ENCODE peak calls at places on chromosomes 12 and 14, in four cellular contexts. One of them, this sample, is unnamed.

GRCh38 chr14:79856357-79856756 is 354.9 kb downstream of the DIO2 start:
- DNase-seq in HCT116: no peak
- DNase-seq in right lobe of liver: no peak
- DNase-seq in neural progenitor cell: no peak
- DNase-seq in this sample: no peak

GRCh38 chr12:70907412-70907811 is 13.1 kb downstream of the PTPRR start:
- DNase-seq in HCT116: no peak
- DNase-seq in right lobe of liver: no peak
- DNase-seq in neural progenitor cell: no peak
- DNase-seq in this sample: no peak

GRCh38 chr14:72810201-72810600 is 83.7 kb downstream of the DPF3 start:
- DNase-seq in HCT116: no peak
- DNase-seq in right lobe of liver: no peak
- DNase-seq in neural progenitor cell: no peak
- DNase-seq in this sample: no peak

GRCh38 chr12:45269407-45269741 is 53.5 kb downstream of the ANO6 start:
- DNase-seq in HCT116: no peak
- DNase-seq in right lobe of liver: no peak
- DNase-seq in neural progenitor cell: no peak
- DNase-seq in this sample: no peak

GRCh38 chr14:104680806-104681688 is 8.4 kb upstream of the INF2 start:
- DNase-seq in HCT116: no peak
- DNase-seq in right lobe of liver: peak
- DNase-seq in neural progenitor cell: peak
- DNase-seq in this sample: no peak

GRCh38 chr14:71597955-71598659 is 334.1 kb upstream of the RGS6 start:
- DNase-seq in HCT116: no peak
- DNase-seq in right lobe of liver: no peak
- DNase-seq in neural progenitor cell: no peak
- DNase-seq in this sample: no peak

GRCh38 chr12:32454075-32454474 is 54.7 kb downstream of the FGD4 start:
- DNase-seq in HCT116: peak
- DNase-seq in right lobe of liver: no peak
- DNase-seq in neural progenitor cell: peak
- DNase-seq in this sample: no peak

GRCh38 chr14:103260629-103261124 is 73.4 kb upstream of the EIF5 start:
- DNase-seq in HCT116: no peak
- DNase-seq in right lobe of liver: peak
- DNase-seq in neural progenitor cell: no peak
- DNase-seq in this sample: no peak

GRCh38 chr12:45122776-45123380 is 72.0 kb upstream of the DBX2 start:
- DNase-seq in HCT116: peak
- DNase-seq in right lobe of liver: no peak
- DNase-seq in neural progenitor cell: peak
- DNase-seq in this sample: no peak

GRCh38 chr14:84181072-84181471 is 1348.9 kb upstream of the FLRT2 start:
- DNase-seq in HCT116: no peak
- DNase-seq in right lobe of liver: no peak
- DNase-seq in neural progenitor cell: no peak
- DNase-seq in this sample: no peak

GRCh38 chr12:54258286-54258685 is 21.6 kb downstream of the CBX5 start:
- DNase-seq in HCT116: no peak
- DNase-seq in right lobe of liver: no peak
- DNase-seq in neural progenitor cell: peak
- DNase-seq in this sample: no peak

GRCh38 chr14:64758025-64758521 is 53.8 kb downstream of the PLEKHG3 start:
- DNase-seq in HCT116: no peak
- DNase-seq in right lobe of liver: no peak
- DNase-seq in neural progenitor cell: no peak
- DNase-seq in this sample: no peak

GRCh38 chr12:40157307-40157706 is 51.4 kb upstream of the SLC2A13 start:
- DNase-seq in HCT116: no peak
- DNase-seq in right lobe of liver: no peak
- DNase-seq in neural progenitor cell: no peak
- DNase-seq in this sample: no peak

GRCh38 chr14:89217876-89218275 is 199.2 kb downstream of the FOXN3 start:
- DNase-seq in HCT116: no peak
- DNase-seq in right lobe of liver: no peak
- DNase-seq in neural progenitor cell: no peak
- DNase-seq in this sample: no peak

DNA sequence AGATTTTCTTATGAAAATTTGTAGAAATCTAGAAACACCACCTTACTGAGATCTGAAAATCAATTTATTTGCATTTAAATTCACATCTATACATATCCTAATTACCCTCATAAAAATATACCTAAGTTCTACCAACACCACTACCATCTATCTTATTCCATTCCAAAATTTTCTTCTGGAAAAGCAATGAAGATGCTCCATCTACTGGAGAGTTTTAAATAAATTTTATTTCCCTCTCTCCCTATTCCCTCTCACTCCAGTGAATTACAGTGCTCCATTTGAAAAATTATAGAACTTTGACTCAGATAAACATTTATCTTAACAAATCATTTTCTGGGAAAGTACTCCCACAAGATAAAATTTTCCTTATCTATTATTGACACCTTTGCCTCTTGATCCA is 2.3 kb upstream of the C14orf39 start:
- DNase-seq in HCT116: no peak
- DNase-seq in right lobe of liver: no peak
- DNase-seq in neural progenitor cell: no peak
- DNase-seq in this sample: no peak
- TF ChIP-seq CTCF in HCT116: peak
- TF ChIP-seq CTCF in right lobe of liver: peak
- TF ChIP-seq CTCF in neural progenitor cell: peak
- TF ChIP-seq CTCF in this sample: peak

GRCh38 chr14:73888460-73888725 is 1.7 kb downstream of the ZNF410 start:
- DNase-seq in HCT116: no peak
- DNase-seq in right lobe of liver: no peak
- DNase-seq in neural progenitor cell: no peak
- DNase-seq in this sample: no peak
- TF ChIP-seq CTCF in HCT116: no peak
- TF ChIP-seq CTCF in right lobe of liver: no peak
- TF ChIP-seq CTCF in neural progenitor cell: no peak
- TF ChIP-seq CTCF in this sample: no peak

DNA sequence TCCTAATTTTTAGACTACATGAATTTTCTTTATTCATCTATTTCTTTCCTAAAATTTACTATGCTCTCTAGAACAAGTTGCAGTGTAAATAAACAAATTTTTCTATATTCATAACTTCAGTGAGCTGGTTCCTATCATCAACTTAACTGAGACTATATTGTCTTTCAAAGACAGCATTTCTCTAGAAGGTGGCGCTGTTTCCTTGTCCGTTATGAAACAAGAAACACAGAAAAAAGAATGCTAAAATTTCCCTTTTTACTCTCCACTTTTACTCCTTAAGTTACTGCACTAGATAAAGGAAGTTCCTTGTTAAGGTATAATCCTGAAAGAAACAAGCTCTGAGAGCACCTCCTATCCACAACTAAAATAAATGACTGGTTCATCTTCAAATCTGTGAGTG is 8.2 kb upstream of the CLEC2A start:
- DNase-seq in HCT116: no peak
- DNase-seq in right lobe of liver: no peak
- DNase-seq in neural progenitor cell: peak
- DNase-seq in this sample: no peak
- TF ChIP-seq CTCF in HCT116: peak
- TF ChIP-seq CTCF in right lobe of liver: peak
- TF ChIP-seq CTCF in neural progenitor cell: peak
- TF ChIP-seq CTCF in this sample: peak

GRCh38 chr14:74907744-74908143 is 15.3 kb downstream of the RPS6KL1 start:
- DNase-seq in HCT116: no peak
- DNase-seq in right lobe of liver: no peak
- DNase-seq in neural progenitor cell: no peak
- DNase-seq in this sample: no peak

GRCh38 chr14:74905595-74906142 is 17.4 kb downstream of the RPS6KL1 start:
- DNase-seq in HCT116: peak
- DNase-seq in right lobe of liver: peak
- DNase-seq in neural progenitor cell: peak
- DNase-seq in this sample: peak

GRCh38 chr14:74908861-74909341 is 14.2 kb downstream of the RPS6KL1 start:
- DNase-seq in HCT116: no peak
- DNase-seq in right lobe of liver: no peak
- DNase-seq in neural progenitor cell: no peak
- DNase-seq in this sample: no peak

GRCh38 chr14:74904623-74905503 is 18.2 kb downstream of the RPS6KL1 start:
- DNase-seq in HCT116: no peak
- DNase-seq in right lobe of liver: no peak
- DNase-seq in neural progenitor cell: no peak
- DNase-seq in this sample: no peak

GRCh38 chr14:74906923-74907620 is 16.0 kb downstream of the RPS6KL1 start:
- DNase-seq in HCT116: no peak
- DNase-seq in right lobe of liver: no peak
- DNase-seq in neural progenitor cell: no peak
- DNase-seq in this sample: no peak
- TF ChIP-seq CTCF in HCT116: no peak
- TF ChIP-seq CTCF in right lobe of liver: no peak
- TF ChIP-seq CTCF in neural progenitor cell: peak
- TF ChIP-seq CTCF in this sample: no peak

GRCh38 chr12:123938679-123939480 is 33.8 kb downstream of the CCDC92 start:
- DNase-seq in HCT116: no peak
- DNase-seq in right lobe of liver: no peak
- DNase-seq in neural progenitor cell: peak
- DNase-seq in this sample: no peak
- TF ChIP-seq CTCF in HCT116: peak
- TF ChIP-seq CTCF in right lobe of liver: no peak
- TF ChIP-seq CTCF in neural progenitor cell: peak
- TF ChIP-seq CTCF in this sample: peak

DNA sequence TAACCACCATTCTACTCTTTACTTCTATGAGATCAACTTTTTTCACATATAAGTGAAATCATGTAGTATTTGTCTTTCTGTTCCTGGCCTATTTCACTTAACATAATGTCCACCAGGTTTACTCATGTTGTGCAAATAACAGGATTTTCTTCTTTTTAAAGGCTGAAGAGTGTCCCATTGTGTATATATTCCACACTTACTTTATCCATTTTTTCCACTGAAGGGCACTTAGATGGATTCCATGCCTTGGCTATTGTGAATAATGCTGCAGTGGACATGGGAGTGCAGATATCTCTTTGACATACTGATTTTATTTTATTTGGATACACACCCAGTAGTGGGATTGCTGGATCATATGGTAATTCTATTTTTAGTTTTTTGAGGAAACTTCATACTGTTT is 181.1 kb upstream of the HMGA2 start:
- DNase-seq in HCT116: no peak
- DNase-seq in right lobe of liver: no peak
- DNase-seq in neural progenitor cell: no peak
- DNase-seq in this sample: no peak
- TF ChIP-seq CTCF in HCT116: no peak
- TF ChIP-seq CTCF in right lobe of liver: no peak
- TF ChIP-seq CTCF in neural progenitor cell: no peak
- TF ChIP-seq CTCF in this sample: no peak

DNA sequence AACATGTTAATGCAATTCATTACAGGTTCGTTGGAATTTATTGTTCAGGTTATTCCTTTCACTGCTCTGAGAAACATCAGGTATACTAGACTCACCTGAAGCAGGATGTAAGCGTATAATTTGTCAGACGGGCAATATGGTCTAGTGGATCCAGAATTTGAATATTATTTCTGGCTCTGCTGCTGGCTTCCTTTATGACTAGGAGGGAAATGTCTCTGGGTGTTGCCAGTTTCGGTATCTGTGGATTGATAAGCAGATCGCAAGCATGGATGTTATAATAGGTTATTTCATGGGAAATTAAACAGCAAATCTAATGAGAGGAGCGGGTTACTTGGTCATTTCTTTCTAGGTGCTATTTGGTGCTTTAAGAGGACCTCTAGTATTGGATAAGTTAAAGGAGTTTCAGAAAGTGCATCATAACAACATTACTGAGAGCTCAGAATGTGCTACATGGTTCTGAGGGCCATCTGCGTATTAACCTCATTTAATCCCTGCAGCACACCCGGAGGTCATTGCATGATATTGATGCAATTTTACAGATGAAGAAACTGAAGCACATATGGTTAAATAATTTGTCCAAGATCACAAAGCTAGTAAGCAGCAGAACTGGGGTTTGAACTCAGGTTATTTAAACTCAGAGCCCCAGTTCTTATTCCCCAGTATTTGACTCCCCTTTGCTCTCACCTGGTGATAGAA is 47.3 kb upstream of the BCAT1 start:
- DNase-seq in HCT116: no peak
- DNase-seq in right lobe of liver: no peak
- DNase-seq in neural progenitor cell: no peak
- DNase-seq in this sample: no peak
- TF ChIP-seq CTCF in HCT116: no peak
- TF ChIP-seq CTCF in right lobe of liver: no peak
- TF ChIP-seq CTCF in neural progenitor cell: no peak
- TF ChIP-seq CTCF in this sample: no peak

DNA sequence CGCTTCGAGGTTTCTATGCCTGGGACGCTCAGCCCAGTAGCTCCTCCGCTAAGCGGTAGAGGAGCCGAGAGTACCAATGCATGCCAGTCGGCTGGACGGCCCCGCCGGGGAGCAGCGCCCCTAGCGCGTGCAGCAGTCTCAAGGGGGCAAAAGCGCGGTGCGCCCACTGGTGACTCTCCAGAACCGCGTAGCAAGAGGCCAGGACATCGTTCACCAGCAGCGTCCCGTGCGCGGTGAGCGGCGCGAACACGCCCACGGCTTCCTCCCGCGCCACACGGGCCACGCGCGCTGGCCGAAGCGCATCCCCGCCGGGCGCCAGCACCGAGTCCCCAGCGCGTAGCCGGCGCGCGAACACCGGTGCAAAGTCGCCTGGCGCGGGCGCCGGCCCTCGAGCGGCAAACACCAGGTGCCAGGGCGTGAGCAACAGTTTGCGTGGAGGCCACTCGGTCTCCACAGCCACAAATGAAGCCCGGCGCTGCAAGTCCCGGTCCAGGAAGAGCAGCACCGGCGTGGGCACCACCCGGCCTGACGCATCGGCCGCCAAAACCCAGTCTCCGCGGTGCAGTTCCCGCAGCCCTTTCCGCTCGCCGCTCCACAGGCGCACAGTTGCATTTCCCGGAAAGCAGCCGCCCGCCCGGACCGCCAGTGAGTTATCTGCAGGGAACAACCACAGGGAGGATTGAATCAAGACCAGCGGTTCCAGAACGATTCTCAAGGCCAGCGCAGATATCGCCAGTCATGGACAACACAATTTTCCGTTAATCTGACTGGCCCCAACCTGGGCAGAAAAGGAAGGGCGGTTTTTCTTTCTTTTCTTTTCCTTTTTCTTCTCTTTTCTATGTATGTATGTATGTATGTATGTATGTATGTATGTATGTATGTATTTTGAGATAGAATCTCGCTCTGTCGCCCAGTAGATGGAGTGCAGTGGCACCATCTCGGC is 4.5 kb downstream of the DHH start:
- DNase-seq in HCT116: no peak
- DNase-seq in right lobe of liver: peak
- DNase-seq in neural progenitor cell: peak
- DNase-seq in this sample: no peak
- TF ChIP-seq CTCF in HCT116: no peak
- TF ChIP-seq CTCF in right lobe of liver: no peak
- TF ChIP-seq CTCF in neural progenitor cell: peak
- TF ChIP-seq CTCF in this sample: no peak

This sample was measured in D721Med.